ENCODE peak calls at places on chromosomes 1 and 21, in four cellular contexts. Z is IMR-90, I is astrocyte, E is BE2C. Y is an unnamed sample.

GRCh38 chr1:216836316-216836715 is 113.1 kb upstream of the ESRRG start:
- DNase-seq in Z (no peak), I (no peak), E (no peak), Y (no peak)

GRCh38 chr1:229271448-229272120 is 673 bp downstream of the RAB4A start:
- DNase-seq in Z (peak; percentile 38), I (no peak), E (no peak), Y (peak; percentile 31)

GRCh38 chr1:43547538-43548072 is 16.9 kb downstream of the PTPRF start:
- DNase-seq in Z (no peak), I (no peak), E (peak; percentile 33), Y (no peak)

GRCh38 chr1:53442297-53442696 is 16.9 kb upstream of the DMRTB1 start:
- DNase-seq in Z (peak; percentile 65), I (peak; percentile 28), E (no peak), Y (no peak)

GRCh38 chr1:184383772-184384323 is 3.0 kb upstream of the C1orf21 start:
- DNase-seq in Z (no peak), I (no peak), E (no peak), Y (no peak)

GRCh38 chr1:38953433-38953860 is 11.8 kb upstream of the RHBDL2 start:
- DNase-seq in Z (no peak), I (no peak), E (no peak), Y (no peak)

GRCh38 chr1:107479865-107480264 is 339.0 kb downstream of the NTNG1 start:
- DNase-seq in Z (no peak), I (no peak), E (peak; percentile 32), Y (no peak)

GRCh38 chr1:58927722-58928085 is 143.9 kb upstream of the JUN start:
- DNase-seq in Z (no peak), I (no peak), E (no peak), Y (no peak)

GRCh38 chr1:197399691-197400521 is 131.9 kb downstream of the CRB1 start:
- DNase-seq in Z (peak; percentile 51), I (peak; percentile 44), E (peak; percentile 50), Y (no peak)
- TF ChIP-seq CTCF in Z (peak; percentile 57), I (peak; percentile 69), E (peak; percentile 85), Y (peak; percentile 48)

DNA sequence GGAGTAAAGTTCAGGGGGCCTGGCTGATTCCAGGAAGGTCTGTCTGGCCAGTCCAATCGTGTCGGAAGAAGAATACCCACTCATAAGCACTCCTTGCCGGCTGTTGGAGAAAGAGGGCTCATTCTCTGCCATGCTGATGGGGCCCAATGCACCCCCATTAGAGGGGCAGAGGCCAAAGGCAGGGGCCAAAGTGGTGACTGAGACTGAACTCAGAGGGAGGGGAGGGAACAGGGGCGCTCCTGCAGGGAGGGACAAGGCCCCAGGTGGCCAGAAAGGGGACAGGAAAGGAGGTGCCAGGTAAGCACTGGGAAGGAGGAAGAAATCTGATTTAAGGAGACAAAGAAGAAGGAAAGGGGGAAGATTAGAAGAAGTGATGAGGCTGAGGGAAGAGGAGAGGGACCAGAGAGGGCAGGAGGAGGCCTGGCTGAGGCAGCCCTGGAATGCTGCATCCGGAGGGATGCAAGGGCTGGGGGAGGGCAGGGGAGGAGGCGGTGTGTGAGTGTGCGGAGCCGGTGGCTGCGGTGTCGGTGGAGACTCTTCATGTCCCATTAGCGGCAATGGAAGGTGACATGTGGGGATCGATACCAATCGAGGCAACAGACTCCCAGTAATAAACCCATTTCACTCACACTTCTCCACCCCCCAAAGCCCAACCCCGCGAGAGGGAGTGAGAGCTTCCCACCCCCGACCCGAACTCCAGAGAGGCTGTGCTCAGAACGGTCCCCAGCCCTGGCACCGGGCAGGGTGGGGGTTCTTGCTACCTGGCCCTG is 12.0 kb upstream of the ETV3L start:
- DNase-seq in Z (no peak), I (no peak), E (no peak), Y (no peak)
- H3K27me3 ChIP-seq in Z (peaks cover 16% of the 10 kb centered on the region), I (peaks cover 3% of the 10 kb centered on the region), E (no peaks in the 10 kb centered on the region), Y (peaks cover 70% of the 10 kb centered on the region)

GRCh38 chr1:24077278-24077978 is 34.5 kb downstream of the MYOM3 start:
- DNase-seq in Z (no peak), I (no peak), E (no peak), Y (peak; percentile 55)
- H3K4me1 ChIP-seq in Z (no peaks in the 10 kb centered on the region), I (no peaks in the 10 kb centered on the region), E (no peaks in the 10 kb centered on the region), Y (peaks cover 7% of the 10 kb centered on the region)

GRCh38 chr1:18681423-18681835 is 50.8 kb downstream of the PAX7 start:
- DNase-seq in Z (peak; percentile 16), I (peak; percentile 3), E (no peak), Y (no peak)
- TF ChIP-seq CTCF in Z (peak; percentile 43), I (peak; percentile 50), E (peak; percentile 66), Y (peak; percentile 52)

DNA sequence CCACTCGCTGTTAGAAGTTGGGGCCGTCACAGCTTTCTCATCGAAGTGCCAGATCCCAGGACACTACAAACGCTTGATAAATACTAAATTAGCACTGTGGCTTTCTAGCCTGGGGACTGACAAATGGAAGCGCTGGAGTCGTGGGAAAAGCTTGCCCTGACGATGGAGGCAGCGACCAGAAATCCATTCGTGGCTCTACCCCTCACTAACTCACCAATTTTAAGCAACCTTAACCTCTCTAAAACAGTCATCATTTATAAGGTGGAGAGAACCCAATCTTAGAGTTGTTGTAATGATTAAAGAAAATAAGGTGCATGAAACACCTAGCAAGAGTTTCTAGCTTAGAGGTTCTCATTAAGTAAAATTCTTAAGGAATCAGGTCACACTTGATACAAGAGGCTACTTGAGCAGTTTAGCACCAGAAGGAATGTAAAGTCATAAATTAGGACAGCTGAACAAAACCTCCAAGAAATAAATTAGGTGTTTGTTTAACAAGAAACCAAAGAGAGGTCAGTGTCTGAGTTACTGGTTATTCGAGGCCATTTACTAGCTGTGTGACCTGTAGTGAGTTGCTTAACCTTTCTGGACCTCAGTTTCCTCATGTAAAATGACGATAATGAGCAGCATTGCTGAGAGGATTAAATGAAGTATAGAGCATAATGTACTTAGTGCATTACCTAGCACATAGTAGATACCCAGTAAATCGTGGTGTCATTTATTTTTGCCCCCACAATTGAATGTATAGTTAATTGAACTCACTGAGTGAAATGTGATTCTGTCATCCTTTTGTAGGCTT is 761 bp upstream of the ELK4 start:
- DNase-seq in Z (no peak), I (peak; percentile 10), E (no peak), Y (no peak)
- H3K27me3 ChIP-seq in Z (no peaks in the 10 kb centered on the region), I (no peaks in the 10 kb centered on the region), E (peaks cover 4% of the 10 kb centered on the region), Y (no peaks in the 10 kb centered on the region)

GRCh38 chr21:33214056-33214455 is 15.7 kb upstream of the IFNAR2 start:
- DNase-seq in Z (no peak), I (no peak), E (no peak), Y (no peak)

GRCh38 chr21:33211305-33211704 is 18.4 kb upstream of the IFNAR2 start:
- DNase-seq in Z (no peak), I (no peak), E (no peak), Y (no peak)

GRCh38 chr21:33212159-33212851 is 17.4 kb upstream of the IFNAR2 start:
- DNase-seq in Z (peak; percentile 83), I (peak; percentile 63), E (no peak), Y (no peak)

GRCh38 chr21:33208534-33208933 is 21.2 kb upstream of the IFNAR2 start:
- DNase-seq in Z (no peak), I (no peak), E (no peak), Y (no peak)

DNA sequence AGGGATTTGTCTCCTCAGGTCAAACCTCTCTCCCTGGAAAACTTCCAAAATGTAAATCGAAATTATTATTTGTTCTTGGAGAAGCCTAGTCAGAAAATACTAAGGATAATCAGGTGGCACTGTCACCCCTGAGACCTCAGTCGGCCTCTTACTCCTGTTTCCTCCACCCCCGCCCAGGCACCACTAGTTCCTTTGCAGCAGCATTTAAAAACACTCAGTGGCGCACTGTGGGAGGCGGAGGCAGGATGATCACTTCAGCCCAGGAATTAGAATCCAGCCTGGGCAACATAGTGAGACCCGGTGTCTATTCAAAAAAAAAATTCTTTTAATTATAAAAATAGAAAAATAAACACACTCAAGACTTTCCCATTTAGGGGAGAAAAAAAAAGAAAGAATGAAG is 18.0 kb upstream of the IFNAR2 start:
- DNase-seq in Z (no peak), I (no peak), E (no peak), Y (no peak)
- H3K4me1 ChIP-seq in Z (peaks cover 10% of the 10 kb centered on the region), I (peaks cover 4% of the 10 kb centered on the region), E (no peaks in the 10 kb centered on the region), Y (peaks cover 19% of the 10 kb centered on the region)

Y was measured in heart right ventricle.